ENCODE peak calls at places on chromosomes 12 and 14, in seven cellular contexts. One of them, this sample, is unnamed.

GRCh38 chr14:44897844-44898151 is 63.9 kb downstream of the KLHL28 start:
- DNase-seq in K562: no peak
- DNase-seq in GM12891: no peak
- DNase-seq in H1: no peak
- DNase-seq in SK-N-SH: no peak
- DNase-seq in GM12878: no peak
- DNase-seq in HepG2: no peak
- DNase-seq in this sample: no peak

GRCh38 chr14:40911161-40911560 is 695.5 kb upstream of the LRFN5 start:
- DNase-seq in GM12878: no peak
- DNase-seq in H1: no peak
- DNase-seq in SK-N-SH: no peak
- DNase-seq in HepG2: no peak
- DNase-seq in GM12891: no peak
- DNase-seq in K562: no peak
- DNase-seq in this sample: no peak

GRCh38 chr12:26062566-26062965 is 62.3 kb downstream of the BHLHE41 start:
- DNase-seq in H1: no peak
- DNase-seq in SK-N-SH: no peak
- DNase-seq in GM12891: no peak
- DNase-seq in HepG2: no peak
- DNase-seq in K562: no peak
- DNase-seq in GM12878: no peak
- DNase-seq in this sample: no peak

GRCh38 chr14:61911534-61911933 is 149.3 kb downstream of the SNAPC1 start:
- DNase-seq in HepG2: no peak
- DNase-seq in H1: no peak
- DNase-seq in GM12878: no peak
- DNase-seq in GM12891: no peak
- DNase-seq in K562: no peak
- DNase-seq in SK-N-SH: no peak
- DNase-seq in this sample: no peak

GRCh38 chr12:42961395-42961794 is 371.8 kb upstream of the PRICKLE1 start:
- DNase-seq in GM12878: no peak
- DNase-seq in HepG2: peak
- DNase-seq in SK-N-SH: no peak
- DNase-seq in H1: no peak
- DNase-seq in GM12891: no peak
- DNase-seq in K562: no peak
- DNase-seq in this sample: no peak

GRCh38 chr12:88057994-88058718 is 29.0 kb upstream of the C12orf50 start:
- DNase-seq in GM12878: no peak
- DNase-seq in HepG2: no peak
- DNase-seq in H1: no peak
- DNase-seq in K562: no peak
- DNase-seq in SK-N-SH: no peak
- DNase-seq in GM12891: no peak
- DNase-seq in this sample: no peak

GRCh38 chr12:6551063-6551461 is 4.8 kb downstream of the IFFO1 start:
- DNase-seq in SK-N-SH: no peak
- DNase-seq in GM12878: no peak
- DNase-seq in K562: no peak
- DNase-seq in GM12891: no peak
- DNase-seq in HepG2: no peak
- DNase-seq in H1: no peak
- DNase-seq in this sample: no peak

GRCh38 chr12:26643532-26644315 is 189.3 kb downstream of the ITPR2 start:
- DNase-seq in K562: no peak
- DNase-seq in GM12878: no peak
- DNase-seq in H1: no peak
- DNase-seq in GM12891: no peak
- DNase-seq in SK-N-SH: no peak
- DNase-seq in HepG2: no peak
- DNase-seq in this sample: no peak

GRCh38 chr12:7869137-7869536 is 3.6 kb downstream of the SLC2A14 start:
- DNase-seq in GM12891: no peak
- DNase-seq in HepG2: no peak
- DNase-seq in K562: no peak
- DNase-seq in SK-N-SH: no peak
- DNase-seq in H1: no peak
- DNase-seq in GM12878: no peak
- DNase-seq in this sample: no peak

GRCh38 chr12:115451785-115452736 is 768.1 kb upstream of the TBX3 start:
- DNase-seq in H1: peak
- DNase-seq in GM12891: peak
- DNase-seq in K562: peak
- DNase-seq in HepG2: peak
- DNase-seq in SK-N-SH: peak
- DNase-seq in GM12878: no peak
- DNase-seq in this sample: peak

GRCh38 chr14:98501335-98501734 is 770.7 kb downstream of the BCL11B start:
- DNase-seq in SK-N-SH: no peak
- DNase-seq in GM12891: no peak
- DNase-seq in K562: no peak
- DNase-seq in GM12878: no peak
- DNase-seq in H1: no peak
- DNase-seq in HepG2: no peak
- DNase-seq in this sample: no peak

GRCh38 chr12:14936224-14936861 is 2.0 kb downstream of the ERP27 start:
- DNase-seq in GM12878: no peak
- DNase-seq in SK-N-SH: no peak
- DNase-seq in H1: peak
- DNase-seq in K562: no peak
- DNase-seq in GM12891: no peak
- DNase-seq in HepG2: no peak
- DNase-seq in this sample: no peak

GRCh38 chr12:13257356-13257875 is 60.9 kb downstream of the EMP1 start:
- DNase-seq in GM12891: no peak
- DNase-seq in K562: no peak
- DNase-seq in H1: no peak
- DNase-seq in SK-N-SH: no peak
- DNase-seq in GM12878: no peak
- DNase-seq in HepG2: no peak
- DNase-seq in this sample: no peak

GRCh38 chr12:30874455-30875313 is 51.9 kb upstream of the TSPAN11 start:
- DNase-seq in HepG2: no peak
- DNase-seq in K562: no peak
- DNase-seq in GM12878: no peak
- DNase-seq in GM12891: no peak
- DNase-seq in SK-N-SH: peak
- DNase-seq in H1: no peak
- DNase-seq in this sample: no peak

GRCh38 chr12:100858658-100859057 is 64.1 kb downstream of the ANO4 start:
- DNase-seq in H1: no peak
- DNase-seq in HepG2: no peak
- DNase-seq in K562: no peak
- DNase-seq in SK-N-SH: no peak
- DNase-seq in GM12878: no peak
- DNase-seq in GM12891: no peak
- DNase-seq in this sample: no peak

GRCh38 chr14:64684091-64684490 is 20.1 kb upstream of the PLEKHG3 start:
- DNase-seq in GM12878: no peak
- DNase-seq in HepG2: peak
- DNase-seq in GM12891: no peak
- DNase-seq in K562: no peak
- DNase-seq in H1: no peak
- DNase-seq in SK-N-SH: no peak
- DNase-seq in this sample: no peak

GRCh38 chr12:65472079-65472478 is 193.6 kb downstream of the MSRB3 start:
- DNase-seq in SK-N-SH: no peak
- DNase-seq in GM12891: no peak
- DNase-seq in HepG2: no peak
- DNase-seq in K562: no peak
- DNase-seq in H1: no peak
- DNase-seq in GM12878: no peak
- DNase-seq in this sample: no peak

GRCh38 chr14:50001146-50001998 is 108.5 kb downstream of the ARF6 start:
- DNase-seq in H1: peak
- DNase-seq in SK-N-SH: no peak
- DNase-seq in K562: peak
- DNase-seq in GM12891: peak
- DNase-seq in GM12878: no peak
- DNase-seq in HepG2: peak
- DNase-seq in this sample: peak

GRCh38 chr12:113793250-113793649 is 172.9 kb downstream of the RBM19 start:
- DNase-seq in GM12891: no peak
- DNase-seq in K562: no peak
- DNase-seq in HepG2: no peak
- DNase-seq in GM12878: no peak
- DNase-seq in H1: no peak
- DNase-seq in SK-N-SH: no peak
- DNase-seq in this sample: no peak

GRCh38 chr12:42237853-42238239 is 202 bp downstream of the YAF2 start:
- DNase-seq in SK-N-SH: no peak
- DNase-seq in K562: no peak
- DNase-seq in HepG2: no peak
- DNase-seq in GM12891: no peak
- DNase-seq in H1: no peak
- DNase-seq in GM12878: no peak
- DNase-seq in this sample: peak

GRCh38 chr12:52247622-52248540 is 14.8 kb downstream of the KRT7 start:
- DNase-seq in HepG2: no peak
- DNase-seq in K562: no peak
- DNase-seq in GM12891: no peak
- DNase-seq in H1: no peak
- DNase-seq in SK-N-SH: no peak
- DNase-seq in GM12878: no peak
- DNase-seq in this sample: no peak
- TF ChIP-seq TAF1 in HepG2: no peak
- TF ChIP-seq TAF1 in K562: no peak
- TF ChIP-seq TAF1 in GM12891: no peak
- TF ChIP-seq TAF1 in H1: no peak
- TF ChIP-seq TAF1 in SK-N-SH: no peak
- TF ChIP-seq TAF1 in GM12878: no peak
- TF ChIP-seq TAF1 in this sample: no peak

GRCh38 chr14:92984082-92984788 is 61.3 kb downstream of the CHGA start:
- DNase-seq in GM12878: no peak
- DNase-seq in SK-N-SH: no peak
- DNase-seq in K562: no peak
- DNase-seq in HepG2: no peak
- DNase-seq in GM12891: no peak
- DNase-seq in H1: no peak
- DNase-seq in this sample: no peak
- TF ChIP-seq POLR2AphosphoS5 in GM12878: no peak
- TF ChIP-seq POLR2AphosphoS5 in SK-N-SH: no peak
- TF ChIP-seq POLR2AphosphoS5 in K562: no peak
- TF ChIP-seq POLR2AphosphoS5 in HepG2: no peak
- TF ChIP-seq POLR2AphosphoS5 in GM12891: no peak
- TF ChIP-seq POLR2AphosphoS5 in H1: no peak
- TF ChIP-seq POLR2AphosphoS5 in this sample: no peak

GRCh38 chr12:104957388-104958008 is 592 bp downstream of the SLC41A2 start:
- DNase-seq in SK-N-SH: peak
- DNase-seq in HepG2: no peak
- DNase-seq in H1: no peak
- DNase-seq in GM12891: peak
- DNase-seq in K562: no peak
- DNase-seq in GM12878: no peak
- DNase-seq in this sample: peak
- TF ChIP-seq TAF1 in SK-N-SH: no peak
- TF ChIP-seq TAF1 in HepG2: no peak
- TF ChIP-seq TAF1 in H1: peak
- TF ChIP-seq TAF1 in GM12891: no peak
- TF ChIP-seq TAF1 in K562: no peak
- TF ChIP-seq TAF1 in GM12878: no peak
- TF ChIP-seq TAF1 in this sample: no peak

GRCh38 chr12:57574795-57575194 is 16.2 kb upstream of the PIP4K2C start:
- DNase-seq in H1: no peak
- DNase-seq in HepG2: no peak
- DNase-seq in GM12878: no peak
- DNase-seq in GM12891: no peak
- DNase-seq in K562: no peak
- DNase-seq in SK-N-SH: no peak
- DNase-seq in this sample: no peak

GRCh38 chr12:57575771-57576612 is 15.0 kb upstream of the PIP4K2C start:
- DNase-seq in GM12878: no peak
- DNase-seq in HepG2: peak
- DNase-seq in SK-N-SH: no peak
- DNase-seq in H1: no peak
- DNase-seq in GM12891: no peak
- DNase-seq in K562: no peak
- DNase-seq in this sample: no peak

GRCh38 chr12:57577981-57578758 is 12.8 kb upstream of the PIP4K2C start:
- DNase-seq in K562: no peak
- DNase-seq in SK-N-SH: no peak
- DNase-seq in H1: no peak
- DNase-seq in GM12878: no peak
- DNase-seq in HepG2: no peak
- DNase-seq in GM12891: no peak
- DNase-seq in this sample: no peak

GRCh38 chr12:57579011-57579410 is 12.0 kb upstream of the PIP4K2C start:
- DNase-seq in H1: no peak
- DNase-seq in GM12891: no peak
- DNase-seq in K562: no peak
- DNase-seq in HepG2: no peak
- DNase-seq in SK-N-SH: no peak
- DNase-seq in GM12878: no peak
- DNase-seq in this sample: no peak

DNA sequence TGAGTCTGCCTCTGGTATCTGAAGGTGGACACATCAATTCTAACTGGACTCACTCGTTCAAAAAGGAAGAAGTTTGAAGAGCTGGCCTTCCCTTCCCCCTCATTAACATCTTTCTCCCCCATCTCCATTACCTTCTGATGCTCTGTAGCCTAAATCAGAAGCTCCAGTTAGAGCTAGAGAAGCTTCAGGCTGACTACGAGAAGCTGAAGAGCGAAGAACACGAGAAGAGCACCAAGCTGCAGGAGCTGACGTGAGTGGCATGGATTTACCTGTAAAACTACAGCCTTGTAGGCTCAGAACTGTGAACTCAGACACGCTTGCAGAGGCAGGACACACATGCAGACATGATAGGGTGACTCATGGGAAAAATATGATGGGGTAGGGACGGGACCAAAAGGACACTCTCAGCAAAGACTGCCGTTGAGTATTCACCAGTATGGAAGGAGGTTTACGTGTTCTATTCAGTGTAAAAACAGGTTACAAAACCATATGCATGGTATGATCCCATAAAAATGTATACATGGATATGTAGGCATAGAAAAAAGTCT is 14.3 kb upstream of the PIP4K2C start:
- DNase-seq in GM12891: no peak
- DNase-seq in HepG2: peak
- DNase-seq in SK-N-SH: no peak
- DNase-seq in GM12878: no peak
- DNase-seq in K562: no peak
- DNase-seq in H1: no peak
- DNase-seq in this sample: no peak
- TF ChIP-seq POLR2AphosphoS5 in GM12891: no peak
- TF ChIP-seq POLR2AphosphoS5 in HepG2: peak
- TF ChIP-seq POLR2AphosphoS5 in SK-N-SH: no peak
- TF ChIP-seq POLR2AphosphoS5 in GM12878: no peak
- TF ChIP-seq POLR2AphosphoS5 in K562: no peak
- TF ChIP-seq POLR2AphosphoS5 in H1: no peak
- TF ChIP-seq POLR2AphosphoS5 in this sample: no peak

This sample was measured in GM12892.